ENCODE peak calls at places on chromosomes 16 and 17, in seven cellular contexts. J is effector memory CD4-positive, alpha-beta T cell; A is heart left ventricle; B is endothelial cell of umbilical vein; X is HCT116; R is adrenal gland; K is tibial nerve. N is an unnamed sample.
A peak's percentile ranks its signal among the peaks of the same experiment; 100 is the strongest.

GRCh38 chr16:19294156-19294649 is 8.7 kb downstream of the CLEC19A start:
- DNase-seq in J (no peak), R (peak; percentile 30), B (no peak), X (no peak), A (peak; percentile 56), K (peak; percentile 21), N (no peak)

GRCh38 chr16:48113471-48113870 is 42.3 kb downstream of the ABCC12 start:
- DNase-seq in K (no peak), A (no peak), X (no peak), B (no peak), R (no peak), J (no peak), N (no peak)

GRCh38 chr17:75642221-75643032 is 9.2 kb downstream of the SMIM5 start:
- DNase-seq in A (no peak), J (no peak), X (no peak), B (no peak), K (no peak), R (no peak), N (no peak)

GRCh38 chr16:50666658-50667496 is 14.2 kb downstream of the SNX20 start:
- DNase-seq in J (no peak), K (no peak), A (no peak), B (no peak), X (no peak), R (no peak), N (peak; percentile 69)

GRCh38 chr16:88337021-88337420 is 45.7 kb upstream of the ZNF469 start:
- DNase-seq in K (no peak), R (no peak), A (no peak), J (no peak), X (no peak), B (no peak), N (no peak)

GRCh38 chr16:67346328-67346727 is 19.7 kb downstream of the LRRC36 start:
- DNase-seq in A (no peak), J (no peak), R (no peak), B (peak; percentile 70), X (no peak), K (no peak), N (no peak)

GRCh38 chr16:55437627-55438026 is 41.4 kb upstream of the MMP2 start:
- DNase-seq in J (no peak), B (no peak), A (no peak), X (no peak), R (no peak), K (no peak), N (no peak)

GRCh38 chr16:22313141-22313781 is 16.1 kb downstream of the POLR3E start:
- DNase-seq in A (no peak), R (no peak), B (no peak), J (no peak), X (no peak), K (no peak), N (no peak)

GRCh38 chr17:9272506-9272905 is 251.2 kb downstream of the NTN1 start:
- DNase-seq in X (no peak), R (no peak), K (no peak), J (no peak), A (no peak), B (no peak), N (no peak)

GRCh38 chr17:82985973-82986372 is 93.4 kb upstream of the METRNL start:
- DNase-seq in J (peak; percentile 30), B (peak; percentile 49), K (no peak), X (no peak), A (no peak), R (no peak), N (peak; percentile 12)

GRCh38 chr17:44345497-44346026 is 460 bp downstream of the GRN start:
- DNase-seq in J (no peak), X (peak; percentile 57), R (peak; percentile 53), K (no peak), A (peak; percentile 67), B (peak; percentile 70), N (peak; percentile 55)

GRCh38 chr17:35087731-35088646 is 24.5 kb upstream of the RFFL start:
- DNase-seq in A (peak; percentile 45), K (no peak), X (no peak), J (peak; percentile 13), R (peak; percentile 52), B (peak; percentile 72), N (peak; percentile 68)

GRCh38 chr16:80231118-80231515 is 309.7 kb upstream of the DYNLRB2 start:
- DNase-seq in R (no peak), J (no peak), B (no peak), A (no peak), K (no peak), X (no peak), N (no peak)

GRCh38 chr16:87316923-87317765 is at the start of gene C16orf95:
- DNase-seq in K (peak; percentile 98), R (peak; percentile 98), J (peak; percentile 95), B (peak; percentile 95), X (peak; percentile 92), A (peak; percentile 97), N (peak; percentile 95)

GRCh38 chr16:30786936-30787612 is at the start of gene ZNF629:
- DNase-seq in R (peak; percentile 76), K (no peak), A (peak; percentile 79), B (peak; percentile 45), J (no peak), X (peak; percentile 39), N (no peak)

GRCh38 chr16:87824016-87824990 is 45.0 kb downstream of the SLC7A5 start:
- DNase-seq in B (no peak), K (no peak), X (no peak), J (no peak), R (no peak), A (no peak), N (no peak)

GRCh38 chr16:48971571-48972071 is 310.0 kb downstream of the CBLN1 start:
- DNase-seq in J (no peak), A (no peak), X (peak; percentile 65), R (no peak), K (no peak), B (no peak), N (no peak)

GRCh38 chr17:65020284-65020683 is 36.3 kb downstream of the GNA13 start:
- DNase-seq in R (no peak), K (no peak), J (no peak), X (no peak), B (no peak), A (no peak), N (no peak)

GRCh38 chr16:667780-668518 is at the start of gene RHOT2:
- DNase-seq in X (no peak), J (peak; percentile 85), K (peak; percentile 90), R (peak; percentile 92), B (peak; percentile 86), A (peak; percentile 96), N (peak; percentile 93)

GRCh38 chr17:6677158-6677831 is 25.7 kb downstream of the C17orf100 start:
- DNase-seq in X (no peak), R (no peak), J (no peak), B (no peak), K (no peak), A (no peak), N (no peak)

GRCh38 chr17:78532922-78533640 is 44.1 kb downstream of the DNAH17 start:
- DNase-seq in B (peak; percentile 11), K (no peak), R (no peak), X (peak; percentile 27), J (no peak), A (no peak), N (no peak)

GRCh38 chr16:56625943-56626654 is 518 bp downstream of the MT1E start:
- DNase-seq in R (peak; percentile 86), A (peak; percentile 72), J (no peak), B (no peak), X (no peak), K (no peak), N (no peak)

GRCh38 chr16:56628486-56629035 is 3.0 kb downstream of the MT1E start:
- DNase-seq in K (no peak), R (no peak), A (no peak), X (no peak), J (no peak), B (no peak), N (no peak)

GRCh38 chr16:56625140-56625942 is at the start of gene MT1E:
- DNase-seq in J (no peak), A (peak; percentile 82), X (peak; percentile 77), B (peak; percentile 54), R (peak; percentile 71), K (peak; percentile 43), N (no peak)

GRCh38 chr16:56629531-56629930 is 2.9 kb upstream of the MT1M start:
- DNase-seq in A (no peak), R (no peak), B (no peak), K (no peak), X (no peak), J (no peak), N (no peak)

GRCh38 chr16:56626685-56627084 is 1.1 kb downstream of the MT1E start:
- DNase-seq in B (no peak), A (no peak), X (no peak), K (no peak), J (no peak), R (no peak), N (no peak)
- H3K27ac ChIP-seq in B (peak overlapping the region; percentile 61), A (peak overlapping the region; percentile 95), X (peak overlapping the region; percentile 97), K (peak overlapping the region; percentile 93), J (no peak overlapping the region), R (peak overlapping the region; percentile 85), N (no peak overlapping the region)

DNA sequence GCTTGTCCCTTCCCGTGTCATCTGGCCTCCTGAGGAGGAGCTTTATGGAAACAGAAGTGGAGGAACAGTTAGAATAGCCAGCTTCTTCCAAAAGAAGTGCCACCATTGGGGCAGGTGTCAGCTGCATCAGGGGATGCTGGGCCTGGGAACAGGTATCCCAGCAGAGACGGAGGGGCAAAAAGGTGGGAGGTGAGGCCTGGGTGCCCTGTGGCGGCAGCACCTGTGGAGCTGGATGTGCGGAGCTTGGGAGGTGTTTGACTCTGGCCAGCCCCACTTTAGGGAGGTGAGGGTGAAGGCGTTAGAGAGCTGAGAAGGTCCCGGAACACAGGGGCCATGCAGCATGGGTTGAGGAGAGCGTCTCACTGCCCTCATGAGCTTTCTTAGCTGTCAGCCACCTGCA is 5.2 kb downstream of the SMCR8 start:
- DNase-seq in A (no peak), K (no peak), J (no peak), B (no peak), X (no peak), R (no peak), N (no peak)
- H3K4me3 ChIP-seq in A (no peak overlapping the region), K (no peak overlapping the region), J (no peak overlapping the region), B (no peak overlapping the region), X (no peak overlapping the region), R (no peak overlapping the region), N (no peak overlapping the region)

GRCh38 chr16:3355589-3355988 is at the start of gene OR2C1:
- DNase-seq in K (no peak), J (no peak), B (no peak), A (no peak), X (no peak), R (no peak), N (no peak)
- H3K9me3 ChIP-seq in K (no peaks in the 10 kb centered on the region), J (no peaks in the 10 kb centered on the region), B (no peaks in the 10 kb centered on the region), A (no peaks in the 10 kb centered on the region), X (no peaks in the 10 kb centered on the region), R (no peaks in the 10 kb centered on the region), N (no peaks in the 10 kb centered on the region)

GRCh38 chr17:5419356-5419958 is at the start of gene NUP88:
- DNase-seq in B (peak; percentile 99), K (peak; percentile 89), J (peak; percentile 93), X (peak; percentile 95), R (peak; percentile 94), A (peak; percentile 94), N (peak; percentile 99)

GRCh38 chr17:5416886-5417285 is 2.6 kb downstream of the NUP88 start:
- DNase-seq in X (no peak), A (no peak), B (no peak), K (no peak), J (no peak), R (no peak), N (no peak)

GRCh38 chr17:5418858-5419355 is 555 bp downstream of the NUP88 start:
- DNase-seq in X (no peak), J (peak; percentile 31), K (no peak), R (no peak), B (peak; percentile 89), A (peak; percentile 21), N (peak; percentile 89)

GRCh38 chr17:5410594-5411272 is 8.7 kb downstream of the NUP88 start:
- DNase-seq in R (no peak), K (no peak), X (no peak), B (no peak), J (no peak), A (no peak), N (no peak)

GRCh38 chr17:5413682-5414081 is 5.8 kb downstream of the NUP88 start:
- DNase-seq in J (no peak), B (peak; percentile 76), X (peak; percentile 73), K (no peak), R (no peak), A (no peak), N (no peak)
- H3K27ac ChIP-seq in J (no peak overlapping the region), B (peak overlapping the region; percentile 46), X (peak overlapping the region; percentile 38), K (no peak overlapping the region), R (no peak overlapping the region), A (no peak overlapping the region), N (no peak overlapping the region)